ENCODE peak calls at places on chromosomes 16 and 17, in four cellular contexts. A, M, J and N are unnamed samples.

GRCh38 chr17:31096106-31096436 is 1.3 kb downstream of the NF1 start:
- DNase-seq in M (no peak), J (no peak), A (no peak), N (no peak)

GRCh38 chr17:75998327-75998795 is 2.3 kb upstream of the CDK3 start:
- DNase-seq in J (no peak), A (no peak), M (no peak), N (no peak)

GRCh38 chr17:78300962-78301820 is 58.7 kb downstream of the SOCS3 start:
- DNase-seq in M (no peak), A (no peak), J (no peak), N (no peak)

GRCh38 chr16:69166946-69167930 is 19.7 kb upstream of the SNTB2 start:
- DNase-seq in J (no peak), A (no peak), M (peak; percentile 48), N (no peak)

GRCh38 chr16:49465661-49466528 is 92.3 kb downstream of the C16orf78 start:
- DNase-seq in A (no peak), J (no peak), M (no peak), N (no peak)

GRCh38 chr17:48612854-48613691 is 2.0 kb downstream of the HOXB8 start:
- DNase-seq in M (no peak), J (no peak), A (no peak), N (peak; percentile 68)

GRCh38 chr16:12092347-12092882 is 115.9 kb downstream of the SNX29 start:
- DNase-seq in A (no peak), M (peak; percentile 94), J (peak; percentile 28), N (peak; percentile 100)

GRCh38 chr17:36807496-36808180 is 129.6 kb upstream of the LHX1 start:
- DNase-seq in M (no peak), J (no peak), A (peak; percentile 47), N (no peak)

GRCh38 chr17:16214190-16215001 is 938 bp downstream of the NCOR1 start:
- DNase-seq in J (no peak), A (no peak), M (no peak), N (peak; percentile 12)

GRCh38 chr17:49229805-49230600 is 584 bp downstream of the PHOSPHO1 start:
- DNase-seq in M (no peak), J (no peak), A (no peak), N (no peak)

GRCh38 chr16:4053663-4054479 is 62.4 kb downstream of the ADCY9 start:
- DNase-seq in J (peak; percentile 84), M (peak; percentile 83), A (no peak), N (peak; percentile 73)

GRCh38 chr17:51857052-51857593 is 301.4 kb downstream of the CA10 start:
- DNase-seq in J (no peak), M (no peak), A (no peak), N (no peak)

GRCh38 chr17:31787857-31788570 is 71.0 kb downstream of the COPRS start:
- DNase-seq in A (no peak), J (peak; percentile 66), M (peak; percentile 97), N (peak; percentile 99)

GRCh38 chr16:85979605-85980004 is 80.6 kb downstream of the IRF8 start:
- DNase-seq in A (no peak), M (no peak), J (no peak), N (no peak)

GRCh38 chr17:31492880-31493655 is 101.6 kb downstream of the RAB11FIP4 start:
- DNase-seq in A (no peak), M (no peak), J (peak; percentile 83), N (no peak)

GRCh38 chr17:77441130-77441920 is 300.6 kb downstream of the SEC14L1 start:
- DNase-seq in A (no peak), J (no peak), M (no peak), N (no peak)

GRCh38 chr17:74408262-74408661 is 23.6 kb upstream of the GPRC5C start:
- DNase-seq in J (peak; percentile 72), M (no peak), A (no peak), N (peak; percentile 50)